ENCODE peak calls at places on chromosomes 1 and 21, in nine cellular contexts. One of them, this sample, is unnamed.
A peak's percentile ranks its signal among the peaks of the same experiment; 100 is the strongest.

GRCh38 chr1:186420923-186421322 is 40.0 kb downstream of the PDC start:
- DNase-seq in astrocyte of the cerebellum: no peak
- DNase-seq in CD8-positive, alpha-beta T cell: no peak
- DNase-seq in type B pancreatic cell: no peak
- DNase-seq in esophagus squamous epithelium: no peak
- DNase-seq in hepatocyte: no peak
- DNase-seq in AG04450: no peak
- DNase-seq in fibroblast of pulmonary artery: no peak
- DNase-seq in AG09309: no peak
- DNase-seq in this sample: no peak

GRCh38 chr1:65512383-65512782 is 91.9 kb downstream of the LEPR start:
- DNase-seq in esophagus squamous epithelium: no peak
- DNase-seq in AG09309: no peak
- DNase-seq in AG04450: no peak
- DNase-seq in type B pancreatic cell: no peak
- DNase-seq in hepatocyte: no peak
- DNase-seq in CD8-positive, alpha-beta T cell: no peak
- DNase-seq in astrocyte of the cerebellum: no peak
- DNase-seq in fibroblast of pulmonary artery: no peak
- DNase-seq in this sample: no peak

GRCh38 chr1:29249170-29249691 is 12.9 kb downstream of the PTPRU start:
- DNase-seq in fibroblast of pulmonary artery: peak; percentile 43
- DNase-seq in esophagus squamous epithelium: no peak
- DNase-seq in AG04450: no peak
- DNase-seq in AG09309: no peak
- DNase-seq in CD8-positive, alpha-beta T cell: no peak
- DNase-seq in type B pancreatic cell: no peak
- DNase-seq in hepatocyte: peak; percentile 68
- DNase-seq in astrocyte of the cerebellum: no peak
- DNase-seq in this sample: no peak

GRCh38 chr1:178037510-178038253 is 56.2 kb upstream of the RASAL2 start:
- DNase-seq in hepatocyte: peak; percentile 92
- DNase-seq in type B pancreatic cell: peak; percentile 75
- DNase-seq in AG04450: no peak
- DNase-seq in esophagus squamous epithelium: no peak
- DNase-seq in fibroblast of pulmonary artery: peak; percentile 82
- DNase-seq in AG09309: no peak
- DNase-seq in astrocyte of the cerebellum: no peak
- DNase-seq in CD8-positive, alpha-beta T cell: no peak
- DNase-seq in this sample: peak; percentile 91

GRCh38 chr21:43956019-43956666 is 56.0 kb upstream of the TRAPPC10 start:
- DNase-seq in AG09309: no peak
- DNase-seq in fibroblast of pulmonary artery: no peak
- DNase-seq in CD8-positive, alpha-beta T cell: no peak
- DNase-seq in AG04450: no peak
- DNase-seq in esophagus squamous epithelium: no peak
- DNase-seq in type B pancreatic cell: no peak
- DNase-seq in astrocyte of the cerebellum: no peak
- DNase-seq in hepatocyte: no peak
- DNase-seq in this sample: no peak

GRCh38 chr21:17921579-17922530 is 102.7 kb upstream of the C21orf91 start:
- DNase-seq in fibroblast of pulmonary artery: peak; percentile 87
- DNase-seq in AG09309: peak; percentile 44
- DNase-seq in CD8-positive, alpha-beta T cell: no peak
- DNase-seq in esophagus squamous epithelium: no peak
- DNase-seq in hepatocyte: peak; percentile 38
- DNase-seq in type B pancreatic cell: no peak
- DNase-seq in astrocyte of the cerebellum: peak; percentile 72
- DNase-seq in AG04450: peak; percentile 33
- DNase-seq in this sample: no peak

GRCh38 chr1:46174448-46175231 is at the start of gene TSPAN1:
- DNase-seq in type B pancreatic cell: no peak
- DNase-seq in AG09309: no peak
- DNase-seq in CD8-positive, alpha-beta T cell: no peak
- DNase-seq in esophagus squamous epithelium: no peak
- DNase-seq in astrocyte of the cerebellum: no peak
- DNase-seq in fibroblast of pulmonary artery: peak; percentile 17
- DNase-seq in hepatocyte: peak; percentile 68
- DNase-seq in AG04450: no peak
- DNase-seq in this sample: no peak

GRCh38 chr21:32698971-32699693 is 28.7 kb downstream of the SYNJ1 start:
- DNase-seq in hepatocyte: peak; percentile 16
- DNase-seq in astrocyte of the cerebellum: no peak
- DNase-seq in esophagus squamous epithelium: no peak
- DNase-seq in AG04450: no peak
- DNase-seq in CD8-positive, alpha-beta T cell: no peak
- DNase-seq in fibroblast of pulmonary artery: peak; percentile 25
- DNase-seq in type B pancreatic cell: no peak
- DNase-seq in AG09309: no peak
- DNase-seq in this sample: no peak

GRCh38 chr1:225980005-225980404 is 19.1 kb downstream of the SDE2 start:
- DNase-seq in fibroblast of pulmonary artery: no peak
- DNase-seq in AG09309: no peak
- DNase-seq in type B pancreatic cell: no peak
- DNase-seq in esophagus squamous epithelium: no peak
- DNase-seq in CD8-positive, alpha-beta T cell: no peak
- DNase-seq in astrocyte of the cerebellum: no peak
- DNase-seq in hepatocyte: no peak
- DNase-seq in AG04450: no peak
- DNase-seq in this sample: no peak

GRCh38 chr1:247407180-247407616 is 8.8 kb upstream of the NLRP3 start:
- DNase-seq in astrocyte of the cerebellum: no peak
- DNase-seq in AG04450: no peak
- DNase-seq in AG09309: no peak
- DNase-seq in esophagus squamous epithelium: no peak
- DNase-seq in fibroblast of pulmonary artery: no peak
- DNase-seq in type B pancreatic cell: no peak
- DNase-seq in hepatocyte: no peak
- DNase-seq in CD8-positive, alpha-beta T cell: peak; percentile 77
- DNase-seq in this sample: peak; percentile 43

GRCh38 chr1:150553392-150554085 is 4.3 kb downstream of the ADAMTSL4 start:
- DNase-seq in CD8-positive, alpha-beta T cell: no peak
- DNase-seq in AG04450: no peak
- DNase-seq in fibroblast of pulmonary artery: no peak
- DNase-seq in astrocyte of the cerebellum: no peak
- DNase-seq in hepatocyte: no peak
- DNase-seq in esophagus squamous epithelium: no peak
- DNase-seq in type B pancreatic cell: no peak
- DNase-seq in AG09309: no peak
- DNase-seq in this sample: no peak

GRCh38 chr21:36908260-36908908 is 58.1 kb downstream of the HLCS start:
- DNase-seq in CD8-positive, alpha-beta T cell: no peak
- DNase-seq in AG09309: no peak
- DNase-seq in AG04450: no peak
- DNase-seq in esophagus squamous epithelium: no peak
- DNase-seq in astrocyte of the cerebellum: no peak
- DNase-seq in fibroblast of pulmonary artery: peak; percentile 47
- DNase-seq in hepatocyte: no peak
- DNase-seq in type B pancreatic cell: no peak
- DNase-seq in this sample: no peak

GRCh38 chr1:70410604-70411359 is at the start of gene CTH:
- DNase-seq in type B pancreatic cell: peak; percentile 94
- DNase-seq in fibroblast of pulmonary artery: peak; percentile 97
- DNase-seq in astrocyte of the cerebellum: peak; percentile 89
- DNase-seq in AG04450: peak; percentile 85
- DNase-seq in esophagus squamous epithelium: peak; percentile 71
- DNase-seq in hepatocyte: peak; percentile 98
- DNase-seq in CD8-positive, alpha-beta T cell: peak; percentile 91
- DNase-seq in AG09309: peak; percentile 83
- DNase-seq in this sample: peak; percentile 96

GRCh38 chr1:161020573-161021167 is at the start of gene F11R:
- DNase-seq in astrocyte of the cerebellum: no peak
- DNase-seq in esophagus squamous epithelium: no peak
- DNase-seq in AG09309: no peak
- DNase-seq in hepatocyte: peak; percentile 90
- DNase-seq in fibroblast of pulmonary artery: peak; percentile 63
- DNase-seq in AG04450: no peak
- DNase-seq in type B pancreatic cell: no peak
- DNase-seq in CD8-positive, alpha-beta T cell: no peak
- DNase-seq in this sample: no peak

GRCh38 chr1:172286629-172287076 is 133.8 kb upstream of the C1orf105 start:
- DNase-seq in AG04450: peak; percentile 70
- DNase-seq in fibroblast of pulmonary artery: peak; percentile 83
- DNase-seq in hepatocyte: no peak
- DNase-seq in esophagus squamous epithelium: no peak
- DNase-seq in type B pancreatic cell: no peak
- DNase-seq in AG09309: peak; percentile 95
- DNase-seq in astrocyte of the cerebellum: peak; percentile 76
- DNase-seq in CD8-positive, alpha-beta T cell: no peak
- DNase-seq in this sample: no peak

GRCh38 chr1:64962447-64962846 is 3.9 kb downstream of the JAK1 start:
- DNase-seq in astrocyte of the cerebellum: no peak
- DNase-seq in AG09309: no peak
- DNase-seq in hepatocyte: no peak
- DNase-seq in fibroblast of pulmonary artery: no peak
- DNase-seq in esophagus squamous epithelium: no peak
- DNase-seq in AG04450: no peak
- DNase-seq in CD8-positive, alpha-beta T cell: peak; percentile 42
- DNase-seq in type B pancreatic cell: no peak
- DNase-seq in this sample: no peak

GRCh38 chr1:4108341-4108740 is 208.3 kb upstream of the C1orf174 start:
- DNase-seq in AG04450: no peak
- DNase-seq in fibroblast of pulmonary artery: no peak
- DNase-seq in hepatocyte: no peak
- DNase-seq in type B pancreatic cell: no peak
- DNase-seq in AG09309: no peak
- DNase-seq in astrocyte of the cerebellum: no peak
- DNase-seq in esophagus squamous epithelium: no peak
- DNase-seq in CD8-positive, alpha-beta T cell: no peak
- DNase-seq in this sample: no peak

GRCh38 chr1:30756545-30757195 is 904 bp downstream of the LAPTM5 start:
- DNase-seq in esophagus squamous epithelium: peak; percentile 70
- DNase-seq in type B pancreatic cell: no peak
- DNase-seq in AG04450: no peak
- DNase-seq in CD8-positive, alpha-beta T cell: peak; percentile 80
- DNase-seq in astrocyte of the cerebellum: peak; percentile 83
- DNase-seq in hepatocyte: no peak
- DNase-seq in AG09309: peak; percentile 57
- DNase-seq in fibroblast of pulmonary artery: peak; percentile 62
- DNase-seq in this sample: peak; percentile 47

GRCh38 chr1:180849031-180849775 is 63.5 kb upstream of the KIAA1614 start:
- DNase-seq in CD8-positive, alpha-beta T cell: no peak
- DNase-seq in hepatocyte: no peak
- DNase-seq in AG09309: no peak
- DNase-seq in fibroblast of pulmonary artery: no peak
- DNase-seq in esophagus squamous epithelium: no peak
- DNase-seq in astrocyte of the cerebellum: no peak
- DNase-seq in type B pancreatic cell: no peak
- DNase-seq in AG04450: no peak
- DNase-seq in this sample: no peak

GRCh38 chr1:24555591-24556413 is at the start of gene NCMAP:
- DNase-seq in fibroblast of pulmonary artery: no peak
- DNase-seq in astrocyte of the cerebellum: no peak
- DNase-seq in CD8-positive, alpha-beta T cell: peak; percentile 64
- DNase-seq in esophagus squamous epithelium: no peak
- DNase-seq in type B pancreatic cell: no peak
- DNase-seq in hepatocyte: peak; percentile 83
- DNase-seq in AG04450: no peak
- DNase-seq in AG09309: no peak
- DNase-seq in this sample: peak; percentile 24

GRCh38 chr1:184802739-184803492 is 48.3 kb upstream of the EDEM3 start:
- DNase-seq in CD8-positive, alpha-beta T cell: no peak
- DNase-seq in AG04450: peak; percentile 23
- DNase-seq in astrocyte of the cerebellum: no peak
- DNase-seq in esophagus squamous epithelium: no peak
- DNase-seq in fibroblast of pulmonary artery: no peak
- DNase-seq in type B pancreatic cell: no peak
- DNase-seq in AG09309: no peak
- DNase-seq in hepatocyte: no peak
- DNase-seq in this sample: no peak

GRCh38 chr1:223802602-223803001 is 43.1 kb downstream of the TP53BP2 start:
- DNase-seq in hepatocyte: no peak
- DNase-seq in AG09309: no peak
- DNase-seq in AG04450: no peak
- DNase-seq in esophagus squamous epithelium: no peak
- DNase-seq in type B pancreatic cell: no peak
- DNase-seq in CD8-positive, alpha-beta T cell: no peak
- DNase-seq in astrocyte of the cerebellum: no peak
- DNase-seq in fibroblast of pulmonary artery: no peak
- DNase-seq in this sample: no peak

DNA sequence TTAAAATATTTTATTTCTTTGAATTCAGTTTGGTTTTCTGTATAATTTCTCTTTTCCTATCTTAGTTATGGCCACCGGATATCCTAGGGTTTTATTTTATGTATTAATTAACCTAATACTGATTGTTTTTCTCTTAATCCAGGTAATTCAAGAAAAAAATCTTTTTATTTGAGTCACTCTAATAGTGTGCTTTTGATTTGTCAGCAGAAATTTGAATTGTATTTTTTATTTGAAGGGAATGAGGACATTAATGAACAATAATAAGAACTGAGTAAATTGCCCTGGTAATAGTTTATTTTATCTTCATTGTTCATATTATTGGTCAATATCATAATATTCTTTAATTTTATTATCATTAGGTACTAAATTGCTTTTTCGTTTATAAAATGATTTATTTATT is 120.1 kb downstream of the USP25 start:
- DNase-seq in esophagus squamous epithelium: no peak
- DNase-seq in fibroblast of pulmonary artery: no peak
- DNase-seq in CD8-positive, alpha-beta T cell: no peak
- DNase-seq in type B pancreatic cell: no peak
- DNase-seq in hepatocyte: no peak
- DNase-seq in AG09309: no peak
- DNase-seq in AG04450: no peak
- DNase-seq in astrocyte of the cerebellum: no peak
- DNase-seq in this sample: no peak
- TF ChIP-seq CTCF in esophagus squamous epithelium: no peak
- TF ChIP-seq CTCF in fibroblast of pulmonary artery: no peak
- TF ChIP-seq CTCF in CD8-positive, alpha-beta T cell: no peak
- TF ChIP-seq CTCF in type B pancreatic cell: no peak
- TF ChIP-seq CTCF in hepatocyte: no peak
- TF ChIP-seq CTCF in AG09309: no peak
- TF ChIP-seq CTCF in AG04450: no peak
- TF ChIP-seq CTCF in astrocyte of the cerebellum: no peak
- TF ChIP-seq CTCF in this sample: no peak

GRCh38 chr1:212595787-212596714 is 12.5 kb upstream of the ATF3 start:
- DNase-seq in esophagus squamous epithelium: no peak
- DNase-seq in type B pancreatic cell: no peak
- DNase-seq in AG04450: peak; percentile 93
- DNase-seq in astrocyte of the cerebellum: peak; percentile 93
- DNase-seq in CD8-positive, alpha-beta T cell: peak; percentile 11
- DNase-seq in fibroblast of pulmonary artery: peak; percentile 95
- DNase-seq in AG09309: peak; percentile 83
- DNase-seq in hepatocyte: peak; percentile 82
- DNase-seq in this sample: no peak
- TF ChIP-seq CTCF in esophagus squamous epithelium: peak; percentile 42
- TF ChIP-seq CTCF in type B pancreatic cell: peak; percentile 66
- TF ChIP-seq CTCF in AG04450: peak; percentile 74
- TF ChIP-seq CTCF in astrocyte of the cerebellum: peak; percentile 46
- TF ChIP-seq CTCF in CD8-positive, alpha-beta T cell: peak; percentile 44
- TF ChIP-seq CTCF in fibroblast of pulmonary artery: peak; percentile 55
- TF ChIP-seq CTCF in AG09309: peak; percentile 59
- TF ChIP-seq CTCF in hepatocyte: peak; percentile 51
- TF ChIP-seq CTCF in this sample: peak; percentile 51

GRCh38 chr1:201463071-201463552 is 5.9 kb downstream of the PHLDA3 start:
- DNase-seq in CD8-positive, alpha-beta T cell: no peak
- DNase-seq in astrocyte of the cerebellum: no peak
- DNase-seq in esophagus squamous epithelium: no peak
- DNase-seq in type B pancreatic cell: no peak
- DNase-seq in fibroblast of pulmonary artery: no peak
- DNase-seq in hepatocyte: peak; percentile 17
- DNase-seq in AG09309: no peak
- DNase-seq in AG04450: no peak
- DNase-seq in this sample: no peak
- TF ChIP-seq CTCF in CD8-positive, alpha-beta T cell: no peak
- TF ChIP-seq CTCF in astrocyte of the cerebellum: peak; percentile 37
- TF ChIP-seq CTCF in esophagus squamous epithelium: no peak
- TF ChIP-seq CTCF in type B pancreatic cell: peak; percentile 45
- TF ChIP-seq CTCF in fibroblast of pulmonary artery: peak; percentile 34
- TF ChIP-seq CTCF in hepatocyte: no peak
- TF ChIP-seq CTCF in AG09309: peak; percentile 35
- TF ChIP-seq CTCF in AG04450: peak; percentile 41
- TF ChIP-seq CTCF in this sample: peak; percentile 38

GRCh38 chr1:33255347-33256311 is 663 bp upstream of the ZNF362 start:
- DNase-seq in type B pancreatic cell: no peak
- DNase-seq in hepatocyte: peak; percentile 79
- DNase-seq in AG04450: no peak
- DNase-seq in astrocyte of the cerebellum: no peak
- DNase-seq in esophagus squamous epithelium: peak; percentile 22
- DNase-seq in CD8-positive, alpha-beta T cell: peak; percentile 29
- DNase-seq in AG09309: no peak
- DNase-seq in fibroblast of pulmonary artery: peak; percentile 29
- DNase-seq in this sample: peak; percentile 71
- TF ChIP-seq CTCF in type B pancreatic cell: no peak
- TF ChIP-seq CTCF in hepatocyte: no peak
- TF ChIP-seq CTCF in AG04450: no peak
- TF ChIP-seq CTCF in astrocyte of the cerebellum: no peak
- TF ChIP-seq CTCF in esophagus squamous epithelium: no peak
- TF ChIP-seq CTCF in CD8-positive, alpha-beta T cell: no peak
- TF ChIP-seq CTCF in AG09309: no peak
- TF ChIP-seq CTCF in fibroblast of pulmonary artery: no peak
- TF ChIP-seq CTCF in this sample: no peak

This sample was measured in left ventricle myocardium inferior.